ENCODE peak calls at places on chromosomes 12 and 14, in five cellular contexts. G is K562, K is vagina, L is body of pancreas, T is gastrocnemius medialis. I is an unnamed sample.
A peak's percentile ranks its signal among the peaks of the same experiment; 100 is the strongest.

GRCh38 chr14:59202031-59202430 is 13.6 kb downstream of the DAAM1 start:
- DNase-seq in G (no peak), K (no peak), L (no peak), T (no peak), I (no peak)

GRCh38 chr14:41362134-41362533 is 244.5 kb upstream of the LRFN5 start:
- DNase-seq in G (no peak), K (no peak), L (no peak), T (no peak), I (no peak)

GRCh38 chr12:44930972-44931600 is 55.0 kb upstream of the NELL2 start:
- DNase-seq in G (peak; percentile 27), K (no peak), L (no peak), T (no peak), I (no peak)

GRCh38 chr12:126551882-126552281 is 1486.6 kb downstream of the AACS start:
- DNase-seq in G (no peak), K (no peak), L (no peak), T (no peak), I (no peak)

GRCh38 chr12:115375188-115375991 is 691.4 kb upstream of the TBX3 start:
- DNase-seq in G (no peak), K (no peak), L (no peak), T (no peak), I (no peak)

GRCh38 chr12:44500423-44500822 is 375.7 kb downstream of the NELL2 start:
- DNase-seq in G (no peak), K (no peak), L (peak; percentile 5), T (no peak), I (no peak)

GRCh38 chr14:36672095-36672494 is 10.4 kb downstream of the PAX9 start:
- DNase-seq in G (no peak), K (no peak), L (no peak), T (no peak), I (no peak)

GRCh38 chr12:110555509-110556406 is 27.4 kb downstream of the PPTC7 start:
- DNase-seq in G (no peak), K (no peak), L (no peak), T (no peak), I (no peak)

GRCh38 chr12:2682301-2683282 is 112.2 kb upstream of the FKBP4 start:
- DNase-seq in G (no peak), K (peak; percentile 64), L (peak; percentile 47), T (no peak), I (no peak)

GRCh38 chr14:92122761-92123160 is 992 bp downstream of the CPSF2 start:
- DNase-seq in G (no peak), K (no peak), L (no peak), T (no peak), I (no peak)

GRCh38 chr12:117202556-117202955 is 12.3 kb upstream of the FBXO21 start:
- DNase-seq in G (no peak), K (no peak), L (no peak), T (no peak), I (no peak)

GRCh38 chr12:102326987-102327386 is 129.4 kb upstream of the PMCH start:
- DNase-seq in G (no peak), K (no peak), L (no peak), T (no peak), I (no peak)

GRCh38 chr12:67377541-67377940 is 108.4 kb downstream of the CAND1 start:
- DNase-seq in G (no peak), K (no peak), L (no peak), T (no peak), I (no peak)

GRCh38 chr14:44339256-44339655 is 167.8 kb downstream of the FSCB start:
- DNase-seq in G (no peak), K (no peak), L (no peak), T (no peak), I (no peak)

GRCh38 chr14:105864651-105865265 is 338.4 kb downstream of the TMEM121 start:
- DNase-seq in G (no peak), K (no peak), L (peak; percentile 2), T (no peak), I (peak; percentile 55)

DNA sequence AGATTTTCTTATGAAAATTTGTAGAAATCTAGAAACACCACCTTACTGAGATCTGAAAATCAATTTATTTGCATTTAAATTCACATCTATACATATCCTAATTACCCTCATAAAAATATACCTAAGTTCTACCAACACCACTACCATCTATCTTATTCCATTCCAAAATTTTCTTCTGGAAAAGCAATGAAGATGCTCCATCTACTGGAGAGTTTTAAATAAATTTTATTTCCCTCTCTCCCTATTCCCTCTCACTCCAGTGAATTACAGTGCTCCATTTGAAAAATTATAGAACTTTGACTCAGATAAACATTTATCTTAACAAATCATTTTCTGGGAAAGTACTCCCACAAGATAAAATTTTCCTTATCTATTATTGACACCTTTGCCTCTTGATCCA is 2.3 kb upstream of the C14orf39 start:
- DNase-seq in G (no peak), K (no peak), L (no peak), T (no peak), I (no peak)
- TF ChIP-seq CTCF in G (peak; percentile 53), K (no peak), L (no peak), T (no peak), I (peak; percentile 26)

DNA sequence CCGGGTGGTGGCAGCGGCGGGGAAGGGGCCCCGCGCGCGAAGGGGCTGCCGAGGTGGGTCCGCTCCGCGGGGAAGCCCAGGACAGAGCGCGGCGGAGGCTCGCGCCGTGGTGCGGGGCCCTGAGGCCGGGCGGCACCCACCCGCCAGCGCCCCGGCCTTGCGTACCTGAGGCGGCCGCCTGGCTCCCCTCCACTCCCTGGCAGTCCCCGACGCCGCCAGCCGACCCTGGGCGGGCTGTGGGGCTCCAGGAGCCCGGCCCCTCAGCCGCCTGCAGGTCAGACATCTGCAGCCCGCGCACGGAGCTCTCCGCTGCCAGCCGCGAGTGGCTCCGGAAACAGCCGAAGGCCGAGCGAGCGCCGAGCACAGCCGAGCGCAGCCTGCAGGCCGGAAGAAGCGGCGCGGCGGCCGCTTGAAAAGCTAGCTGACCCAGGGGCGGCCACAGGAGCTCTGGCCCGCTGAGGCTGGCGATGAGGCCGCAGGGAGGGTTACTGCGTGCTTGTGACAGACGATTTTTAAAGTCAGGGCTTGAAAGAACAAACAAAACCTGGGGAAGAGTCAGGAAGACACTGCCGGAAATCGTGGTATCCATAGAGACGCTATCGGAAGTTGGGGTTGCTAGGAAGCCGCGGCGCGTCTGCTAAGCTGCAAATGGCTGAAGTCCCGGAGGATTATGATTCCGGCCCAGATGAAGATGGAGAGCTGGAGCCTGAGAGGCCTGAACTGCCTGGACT is at the start of the genes SAMD15 and TMED8:
- DNase-seq in G (peak; percentile 73), K (peak; percentile 87), L (peak; percentile 88), T (peak; percentile 43), I (peak; percentile 87)
- TF ChIP-seq POLR2A in G (peak; percentile 62), K (no peak), L (peak; percentile 62), T (no peak), I (no peak)

GRCh38 chr14:104223101-104223809 is 84.9 kb downstream of the KIF26A start:
- DNase-seq in G (peak; percentile 60), K (no peak), L (peak; percentile 62), T (no peak), I (peak; percentile 38)

GRCh38 chr14:104223810-104224515 is 85.6 kb downstream of the KIF26A start:
- DNase-seq in G (no peak), K (no peak), L (no peak), T (no peak), I (no peak)

GRCh38 chr14:104222396-104223036 is 84.1 kb downstream of the KIF26A start:
- DNase-seq in G (no peak), K (no peak), L (no peak), T (no peak), I (no peak)

GRCh38 chr14:104226421-104227385 is 88.3 kb downstream of the KIF26A start:
- DNase-seq in G (no peak), K (no peak), L (no peak), T (no peak), I (peak; percentile 24)

DNA sequence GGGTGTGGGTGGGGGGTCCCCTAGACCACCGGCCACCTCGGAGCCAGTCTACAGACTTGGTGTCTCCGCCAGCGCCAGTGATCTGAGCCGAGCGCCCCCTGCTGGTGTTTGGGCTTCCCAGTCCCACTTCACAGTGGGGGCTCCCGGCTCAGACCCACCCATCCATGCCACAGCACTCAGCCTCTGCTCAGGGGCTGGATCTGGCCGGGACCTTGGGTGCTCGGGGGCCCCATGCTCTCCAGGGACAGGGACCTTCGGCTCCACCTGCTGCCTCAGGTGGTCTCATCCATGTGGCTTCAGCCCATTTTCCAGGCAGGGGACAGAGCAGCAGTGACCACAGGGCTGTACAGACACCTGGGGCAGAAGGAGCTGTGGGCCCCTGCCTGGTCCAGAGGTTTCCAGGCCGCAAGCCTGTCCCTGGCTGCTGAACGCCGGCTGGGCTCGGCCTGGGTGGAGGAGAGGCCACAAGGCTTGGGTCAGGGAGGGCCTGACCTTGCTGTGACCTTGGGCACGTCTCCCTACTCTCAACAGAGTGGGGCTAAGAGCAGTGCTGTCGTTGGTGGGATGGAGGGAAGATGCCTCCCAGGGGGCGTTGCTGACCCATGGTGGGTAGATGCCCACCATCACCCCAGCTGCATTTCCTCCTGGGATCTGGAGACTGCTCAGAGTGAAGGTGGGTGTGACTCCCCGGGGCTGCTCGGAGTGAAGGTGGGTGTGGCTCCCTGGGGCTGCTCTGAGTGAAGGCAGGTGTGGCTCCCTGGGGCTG is 86.3 kb downstream of the KIF26A start:
- DNase-seq in G (peak; percentile 52), K (no peak), L (peak; percentile 34), T (no peak), I (peak; percentile 74)
- TF ChIP-seq CTCF in G (peak; percentile 40), K (no peak), L (no peak), T (no peak), I (peak; percentile 52)

DNA sequence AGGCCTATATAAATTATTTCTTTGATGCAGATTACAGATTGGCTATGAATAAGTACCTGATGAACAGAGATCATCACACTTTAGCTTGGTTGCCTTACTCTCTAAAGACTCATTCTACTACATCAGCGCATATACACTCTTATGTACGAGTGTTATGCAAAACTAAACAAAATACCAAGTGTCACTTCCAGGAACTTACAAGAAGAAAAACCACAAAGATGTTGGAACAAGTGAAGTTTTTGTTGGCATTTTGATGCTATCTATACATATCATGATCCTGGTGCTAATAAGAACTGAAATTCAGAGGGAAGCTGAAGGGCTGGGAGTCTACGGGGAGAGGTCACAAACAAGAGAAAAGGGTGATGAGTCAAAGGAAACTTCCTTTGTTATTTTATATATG is 47.9 kb upstream of the CERS5 start:
- DNase-seq in G (no peak), K (no peak), L (no peak), T (no peak), I (no peak)
- TF ChIP-seq POLR2A in G (no peak), K (no peak), L (no peak), T (no peak), I (no peak)

GRCh38 chr12:38544357-38545066 is 227.9 kb downstream of the ALG10B start:
- DNase-seq in G (no peak), K (no peak), L (no peak), T (no peak), I (no peak)
- TF ChIP-seq CTCF in G (no peak), K (no peak), L (no peak), T (no peak), I (no peak)

GRCh38 chr14:74572829-74573360 is 39.1 kb downstream of the LTBP2 start:
- DNase-seq in G (no peak), K (no peak), L (no peak), T (no peak), I (peak; percentile 12)
- TF ChIP-seq POLR2A in G (no peak), K (no peak), L (no peak), T (no peak), I (no peak)

GRCh38 chr14:54981698-54982097 is 45.2 kb downstream of the WDHD1 start:
- DNase-seq in G (no peak), K (no peak), L (no peak), T (no peak), I (no peak)
- TF ChIP-seq CTCF in G (no peak), K (no peak), L (no peak), T (no peak), I (no peak)

GRCh38 chr14:67571991-67572323 is 28.1 kb downstream of the PIGH start:
- DNase-seq in G (no peak), K (no peak), L (no peak), T (no peak), I (no peak)
- TF ChIP-seq POLR2A in G (no peak), K (no peak), L (no peak), T (no peak), I (no peak)

I was measured in heart left ventricle.